ENCODE peak calls at places on chromosomes 13 and 19, in nine cellular contexts. One of them, this sample, is unnamed.

GRCh38 chr19:15042003-15042402 is 7.3 kb upstream of the CASP14 start:
- DNase-seq in adrenal gland: no peak
- DNase-seq in AG09319: no peak
- DNase-seq in mucosa of descending colon: no peak
- DNase-seq in coronary artery: no peak
- DNase-seq in fibroblast of pulmonary artery: no peak
- DNase-seq in kidney epithelial cell: no peak
- DNase-seq in WTC11: no peak
- DNase-seq in ovary: no peak
- DNase-seq in this sample: no peak

GRCh38 chr19:37551123-37551993 is 43.2 kb downstream of the ZNF571 start:
- DNase-seq in fibroblast of pulmonary artery: peak; percentile 81
- DNase-seq in ovary: no peak
- DNase-seq in kidney epithelial cell: peak; percentile 18
- DNase-seq in AG09319: peak; percentile 15
- DNase-seq in coronary artery: no peak
- DNase-seq in WTC11: peak; percentile 49
- DNase-seq in mucosa of descending colon: peak; percentile 81
- DNase-seq in adrenal gland: no peak
- DNase-seq in this sample: no peak

GRCh38 chr19:53947624-53948023 is 15.1 kb upstream of the CACNG8 start:
- DNase-seq in fibroblast of pulmonary artery: peak; percentile 36
- DNase-seq in ovary: no peak
- DNase-seq in adrenal gland: no peak
- DNase-seq in mucosa of descending colon: no peak
- DNase-seq in kidney epithelial cell: no peak
- DNase-seq in AG09319: no peak
- DNase-seq in coronary artery: no peak
- DNase-seq in WTC11: no peak
- DNase-seq in this sample: no peak

GRCh38 chr19:38455031-38455430 is 21.5 kb downstream of the RYR1 start:
- DNase-seq in coronary artery: no peak
- DNase-seq in adrenal gland: no peak
- DNase-seq in kidney epithelial cell: no peak
- DNase-seq in AG09319: no peak
- DNase-seq in WTC11: no peak
- DNase-seq in ovary: no peak
- DNase-seq in fibroblast of pulmonary artery: peak; percentile 31
- DNase-seq in mucosa of descending colon: no peak
- DNase-seq in this sample: no peak

GRCh38 chr19:37966211-37967072 is 59.4 kb downstream of the SIPA1L3 start:
- DNase-seq in WTC11: no peak
- DNase-seq in coronary artery: no peak
- DNase-seq in fibroblast of pulmonary artery: no peak
- DNase-seq in kidney epithelial cell: no peak
- DNase-seq in AG09319: no peak
- DNase-seq in mucosa of descending colon: no peak
- DNase-seq in adrenal gland: no peak
- DNase-seq in ovary: no peak
- DNase-seq in this sample: no peak

GRCh38 chr13:40518481-40518882 is 148.0 kb downstream of the FOXO1 start:
- DNase-seq in mucosa of descending colon: no peak
- DNase-seq in coronary artery: no peak
- DNase-seq in ovary: no peak
- DNase-seq in fibroblast of pulmonary artery: no peak
- DNase-seq in AG09319: no peak
- DNase-seq in adrenal gland: no peak
- DNase-seq in WTC11: no peak
- DNase-seq in kidney epithelial cell: peak; percentile 47
- DNase-seq in this sample: no peak

GRCh38 chr13:59890064-59890463 is 273.7 kb downstream of the DIAPH3 start:
- DNase-seq in coronary artery: no peak
- DNase-seq in ovary: no peak
- DNase-seq in WTC11: no peak
- DNase-seq in adrenal gland: no peak
- DNase-seq in AG09319: no peak
- DNase-seq in fibroblast of pulmonary artery: no peak
- DNase-seq in mucosa of descending colon: no peak
- DNase-seq in kidney epithelial cell: no peak
- DNase-seq in this sample: no peak

GRCh38 chr19:10636304-10636972 is 11.1 kb downstream of the SLC44A2 start:
- DNase-seq in adrenal gland: no peak
- DNase-seq in AG09319: no peak
- DNase-seq in mucosa of descending colon: no peak
- DNase-seq in kidney epithelial cell: no peak
- DNase-seq in coronary artery: no peak
- DNase-seq in fibroblast of pulmonary artery: no peak
- DNase-seq in ovary: no peak
- DNase-seq in WTC11: peak; percentile 61
- DNase-seq in this sample: no peak

GRCh38 chr19:21434967-21435544 is 38.1 kb downstream of the ZNF493 start:
- DNase-seq in fibroblast of pulmonary artery: no peak
- DNase-seq in WTC11: no peak
- DNase-seq in coronary artery: no peak
- DNase-seq in adrenal gland: no peak
- DNase-seq in kidney epithelial cell: no peak
- DNase-seq in ovary: no peak
- DNase-seq in mucosa of descending colon: no peak
- DNase-seq in AG09319: no peak
- DNase-seq in this sample: no peak

GRCh38 chr13:27482996-27483395 is 32.6 kb upstream of the MTIF3 start:
- DNase-seq in fibroblast of pulmonary artery: no peak
- DNase-seq in kidney epithelial cell: no peak
- DNase-seq in WTC11: no peak
- DNase-seq in coronary artery: no peak
- DNase-seq in mucosa of descending colon: no peak
- DNase-seq in ovary: no peak
- DNase-seq in AG09319: no peak
- DNase-seq in adrenal gland: no peak
- DNase-seq in this sample: no peak

GRCh38 chr13:111531505-111531904 is 211.1 kb downstream of the TEX29 start:
- DNase-seq in fibroblast of pulmonary artery: peak; percentile 3
- DNase-seq in coronary artery: peak; percentile 54
- DNase-seq in kidney epithelial cell: no peak
- DNase-seq in ovary: no peak
- DNase-seq in AG09319: no peak
- DNase-seq in mucosa of descending colon: no peak
- DNase-seq in adrenal gland: no peak
- DNase-seq in WTC11: no peak
- DNase-seq in this sample: no peak

GRCh38 chr19:5672708-5673459 is 7.4 kb downstream of the MICOS13 start:
- DNase-seq in mucosa of descending colon: no peak
- DNase-seq in coronary artery: no peak
- DNase-seq in adrenal gland: no peak
- DNase-seq in ovary: no peak
- DNase-seq in AG09319: no peak
- DNase-seq in kidney epithelial cell: no peak
- DNase-seq in fibroblast of pulmonary artery: no peak
- DNase-seq in WTC11: no peak
- DNase-seq in this sample: no peak

GRCh38 chr19:14837391-14837790 is 2.4 kb upstream of the OR7A5 start:
- DNase-seq in AG09319: no peak
- DNase-seq in ovary: no peak
- DNase-seq in fibroblast of pulmonary artery: no peak
- DNase-seq in coronary artery: no peak
- DNase-seq in mucosa of descending colon: no peak
- DNase-seq in adrenal gland: no peak
- DNase-seq in WTC11: no peak
- DNase-seq in kidney epithelial cell: no peak
- DNase-seq in this sample: no peak

GRCh38 chr13:85772379-85772778 is 26.8 kb downstream of the SLITRK6 start:
- DNase-seq in AG09319: no peak
- DNase-seq in WTC11: no peak
- DNase-seq in adrenal gland: peak; percentile 31
- DNase-seq in kidney epithelial cell: no peak
- DNase-seq in mucosa of descending colon: no peak
- DNase-seq in fibroblast of pulmonary artery: peak; percentile 50
- DNase-seq in ovary: no peak
- DNase-seq in coronary artery: no peak
- DNase-seq in this sample: no peak

GRCh38 chr13:21576424-21576823 is 27.5 kb downstream of the MICU2 start:
- DNase-seq in coronary artery: no peak
- DNase-seq in kidney epithelial cell: no peak
- DNase-seq in ovary: no peak
- DNase-seq in WTC11: no peak
- DNase-seq in fibroblast of pulmonary artery: no peak
- DNase-seq in mucosa of descending colon: no peak
- DNase-seq in adrenal gland: no peak
- DNase-seq in AG09319: no peak
- DNase-seq in this sample: no peak

GRCh38 chr13:45368571-45368970 is 27.6 kb upstream of the TPT1 start:
- DNase-seq in WTC11: no peak
- DNase-seq in kidney epithelial cell: peak; percentile 47
- DNase-seq in adrenal gland: no peak
- DNase-seq in ovary: no peak
- DNase-seq in AG09319: no peak
- DNase-seq in fibroblast of pulmonary artery: no peak
- DNase-seq in coronary artery: no peak
- DNase-seq in mucosa of descending colon: no peak
- DNase-seq in this sample: no peak

DNA sequence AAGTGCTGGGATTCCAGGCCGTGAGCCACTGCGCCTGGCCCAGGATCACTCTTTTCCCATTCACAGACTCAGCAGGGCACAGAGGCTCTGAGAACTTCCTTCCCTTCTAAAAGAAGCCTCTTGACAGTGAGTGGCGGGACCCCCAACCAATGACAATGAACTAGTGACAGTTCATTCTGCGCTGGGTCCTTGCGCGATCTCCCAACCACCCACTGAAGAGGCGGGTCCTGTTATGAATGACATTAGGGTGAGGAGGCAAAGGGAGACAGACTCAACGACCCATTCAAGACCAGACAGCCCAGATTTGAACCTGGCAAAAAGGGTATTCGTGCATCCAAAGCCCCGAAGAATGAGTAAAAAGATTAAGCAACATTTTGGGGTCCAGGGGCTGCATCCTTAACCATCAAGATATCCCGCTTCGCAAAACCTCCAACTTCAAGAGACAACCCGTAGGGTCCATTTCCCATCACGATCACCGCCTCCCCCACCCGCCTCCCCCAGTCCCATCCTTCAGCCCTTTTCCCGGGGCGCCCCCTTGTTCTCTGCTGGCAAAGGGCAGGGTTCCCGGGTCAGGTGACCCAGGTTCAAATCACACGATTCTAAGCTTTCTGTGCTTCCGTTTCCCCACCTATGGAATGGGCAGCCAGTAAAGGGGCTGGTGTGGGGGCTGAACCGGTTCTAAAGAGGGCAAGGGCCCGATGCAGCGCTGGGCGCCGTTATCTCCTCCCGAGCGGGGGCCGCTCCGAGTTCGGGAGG is 719 bp downstream of the SUGP2 start:
- DNase-seq in WTC11: peak; percentile 95
- DNase-seq in coronary artery: peak; percentile 91
- DNase-seq in kidney epithelial cell: peak; percentile 68
- DNase-seq in mucosa of descending colon: peak; percentile 48
- DNase-seq in fibroblast of pulmonary artery: peak; percentile 95
- DNase-seq in AG09319: peak; percentile 75
- DNase-seq in ovary: peak; percentile 73
- DNase-seq in adrenal gland: peak; percentile 90
- DNase-seq in this sample: peak; percentile 70
- TF ChIP-seq CTCF in WTC11: no peak
- TF ChIP-seq CTCF in coronary artery: no peak
- TF ChIP-seq CTCF in kidney epithelial cell: no peak
- TF ChIP-seq CTCF in mucosa of descending colon: no peak
- TF ChIP-seq CTCF in fibroblast of pulmonary artery: no peak
- TF ChIP-seq CTCF in AG09319: no peak
- TF ChIP-seq CTCF in ovary: no peak
- TF ChIP-seq CTCF in adrenal gland: no peak
- TF ChIP-seq CTCF in this sample: no peak

GRCh38 chr19:7682175-7682855 is 1.7 kb downstream of the TRAPPC5 start:
- DNase-seq in coronary artery: no peak
- DNase-seq in fibroblast of pulmonary artery: no peak
- DNase-seq in kidney epithelial cell: no peak
- DNase-seq in mucosa of descending colon: no peak
- DNase-seq in WTC11: peak; percentile 61
- DNase-seq in AG09319: no peak
- DNase-seq in adrenal gland: no peak
- DNase-seq in ovary: no peak
- DNase-seq in this sample: no peak
- TF ChIP-seq CTCF in coronary artery: no peak
- TF ChIP-seq CTCF in fibroblast of pulmonary artery: no peak
- TF ChIP-seq CTCF in kidney epithelial cell: no peak
- TF ChIP-seq CTCF in mucosa of descending colon: no peak
- TF ChIP-seq CTCF in WTC11: no peak
- TF ChIP-seq CTCF in AG09319: no peak
- TF ChIP-seq CTCF in adrenal gland: no peak
- TF ChIP-seq CTCF in ovary: no peak
- TF ChIP-seq CTCF in this sample: no peak

GRCh38 chr19:44700547-44700946 is 1.6 kb downstream of the CEACAM16 start:
- DNase-seq in mucosa of descending colon: no peak
- DNase-seq in AG09319: no peak
- DNase-seq in fibroblast of pulmonary artery: no peak
- DNase-seq in ovary: no peak
- DNase-seq in WTC11: no peak
- DNase-seq in kidney epithelial cell: no peak
- DNase-seq in coronary artery: no peak
- DNase-seq in adrenal gland: no peak
- DNase-seq in this sample: no peak
- TF ChIP-seq CTCF in mucosa of descending colon: no peak
- TF ChIP-seq CTCF in AG09319: no peak
- TF ChIP-seq CTCF in fibroblast of pulmonary artery: no peak
- TF ChIP-seq CTCF in ovary: no peak
- TF ChIP-seq CTCF in WTC11: no peak
- TF ChIP-seq CTCF in kidney epithelial cell: no peak
- TF ChIP-seq CTCF in coronary artery: no peak
- TF ChIP-seq CTCF in adrenal gland: no peak
- TF ChIP-seq CTCF in this sample: no peak

GRCh38 chr19:40528533-40529092 is 48.1 kb upstream of the SHKBP1 start:
- DNase-seq in AG09319: no peak
- DNase-seq in adrenal gland: no peak
- DNase-seq in coronary artery: no peak
- DNase-seq in kidney epithelial cell: no peak
- DNase-seq in fibroblast of pulmonary artery: no peak
- DNase-seq in WTC11: no peak
- DNase-seq in ovary: no peak
- DNase-seq in mucosa of descending colon: no peak
- DNase-seq in this sample: no peak

GRCh38 chr19:40528078-40528477 is 48.6 kb upstream of the SHKBP1 start:
- DNase-seq in kidney epithelial cell: no peak
- DNase-seq in ovary: no peak
- DNase-seq in WTC11: no peak
- DNase-seq in coronary artery: no peak
- DNase-seq in adrenal gland: no peak
- DNase-seq in mucosa of descending colon: no peak
- DNase-seq in AG09319: no peak
- DNase-seq in fibroblast of pulmonary artery: no peak
- DNase-seq in this sample: no peak

GRCh38 chr19:40525234-40526051 is 51.2 kb upstream of the SHKBP1 start:
- DNase-seq in adrenal gland: no peak
- DNase-seq in kidney epithelial cell: no peak
- DNase-seq in mucosa of descending colon: no peak
- DNase-seq in WTC11: no peak
- DNase-seq in coronary artery: no peak
- DNase-seq in ovary: no peak
- DNase-seq in fibroblast of pulmonary artery: no peak
- DNase-seq in AG09319: no peak
- DNase-seq in this sample: no peak

GRCh38 chr19:40530091-40530901 is 46.4 kb upstream of the SHKBP1 start:
- DNase-seq in mucosa of descending colon: no peak
- DNase-seq in coronary artery: no peak
- DNase-seq in kidney epithelial cell: no peak
- DNase-seq in AG09319: no peak
- DNase-seq in ovary: peak; percentile 33
- DNase-seq in fibroblast of pulmonary artery: no peak
- DNase-seq in WTC11: peak; percentile 81
- DNase-seq in adrenal gland: peak; percentile 33
- DNase-seq in this sample: no peak

GRCh38 chr19:40529093-40529954 is 47.3 kb upstream of the SHKBP1 start:
- DNase-seq in mucosa of descending colon: peak; percentile 91
- DNase-seq in AG09319: peak; percentile 40
- DNase-seq in ovary: peak; percentile 88
- DNase-seq in coronary artery: peak; percentile 86
- DNase-seq in fibroblast of pulmonary artery: peak; percentile 79
- DNase-seq in adrenal gland: peak; percentile 84
- DNase-seq in WTC11: peak; percentile 93
- DNase-seq in kidney epithelial cell: peak; percentile 14
- DNase-seq in this sample: peak; percentile 72
- TF ChIP-seq CTCF in mucosa of descending colon: peak; percentile 89
- TF ChIP-seq CTCF in AG09319: peak; percentile 84
- TF ChIP-seq CTCF in ovary: peak; percentile 98
- TF ChIP-seq CTCF in coronary artery: peak; percentile 91
- TF ChIP-seq CTCF in fibroblast of pulmonary artery: peak; percentile 74
- TF ChIP-seq CTCF in adrenal gland: peak; percentile 98
- TF ChIP-seq CTCF in WTC11: peak; percentile 99
- TF ChIP-seq CTCF in kidney epithelial cell: peak; percentile 91
- TF ChIP-seq CTCF in this sample: peak; percentile 85

This sample was measured in omental fat pad.